ENCODE peak calls at places on chromosomes 16 and 17, in five cellular contexts. R is cardiac muscle cell, Z is pancreas, Q is HFF-Myc, F is kidney. T is an unnamed sample.

GRCh38 chr17:28983286-28984240 is 22.3 kb downstream of the SEZ6 start:
- DNase-seq in R (peak), Z (no peak), Q (no peak), F (no peak), T (no peak)

GRCh38 chr17:64638552-64639198 is 23.4 kb downstream of the SMURF2 start:
- DNase-seq in R (peak), Z (no peak), Q (no peak), F (no peak), T (no peak)

GRCh38 chr16:74224828-74225227 is 71.8 kb upstream of the PSMD7 start:
- DNase-seq in R (peak), Z (no peak), Q (no peak), F (no peak), T (no peak)

GRCh38 chr16:86828202-86828601 is 249.9 kb downstream of the FOXL1 start:
- DNase-seq in R (no peak), Z (no peak), Q (no peak), F (no peak), T (no peak)

GRCh38 chr16:84320511-84320910 is 25.8 kb downstream of the WFDC1 start:
- DNase-seq in R (no peak), Z (no peak), Q (no peak), F (no peak), T (no peak)

GRCh38 chr17:56440391-56440790 is 153.1 kb upstream of the NOG start:
- DNase-seq in R (no peak), Z (no peak), Q (no peak), F (no peak), T (no peak)

GRCh38 chr16:12661656-12662172 is 142.0 kb downstream of the CPPED1 start:
- DNase-seq in R (peak), Z (no peak), Q (peak), F (no peak), T (peak)

GRCh38 chr16:67241008-67241900 is 6.0 kb downstream of the FHOD1 start:
- DNase-seq in R (peak), Z (peak), Q (peak), F (peak), T (no peak)

GRCh38 chr17:31286587-31286986 is 10.5 kb downstream of the OMG start:
- DNase-seq in R (no peak), Z (no peak), Q (no peak), F (no peak), T (no peak)

GRCh38 chr16:2090819-2091721 is 43.3 kb downstream of the TSC2 start:
- DNase-seq in R (peak), Z (peak), Q (no peak), F (peak), T (peak)
- TF ChIP-seq CTCF in R (no peak), Z (peak), Q (no peak), F (peak), T (peak)

DNA sequence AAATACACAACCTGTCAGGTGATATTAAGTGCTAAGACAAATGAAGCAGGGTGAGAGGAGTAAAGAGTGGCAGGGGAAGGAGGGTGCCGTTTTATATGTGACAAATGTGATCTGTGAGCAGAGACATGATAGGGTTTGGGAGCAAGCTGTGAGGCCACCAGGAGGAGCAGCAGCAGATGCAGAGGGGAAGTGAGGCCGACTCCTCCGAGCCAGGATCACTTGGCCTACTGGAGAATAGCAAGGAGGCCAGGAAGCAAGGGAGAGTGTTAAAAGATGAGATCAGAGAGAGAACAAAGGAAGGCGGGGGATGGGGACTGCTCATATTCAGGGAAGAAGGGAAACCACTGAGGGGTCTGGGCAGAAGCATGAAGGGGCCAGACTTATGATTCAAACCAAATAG is 129.4 kb downstream of the TANGO6 start:
- DNase-seq in R (peak), Z (no peak), Q (peak), F (no peak), T (peak)
- TF ChIP-seq CTCF in R (peak), Z (no peak), Q (peak), F (no peak), T (no peak)

GRCh38 chr16:899678-900060 is 71.1 kb downstream of the LMF1 start:
- DNase-seq in R (no peak), Z (peak), Q (no peak), F (peak), T (no peak)

GRCh38 chr16:901149-901548 is 69.6 kb downstream of the LMF1 start:
- DNase-seq in R (no peak), Z (peak), Q (no peak), F (peak), T (no peak)

GRCh38 chr16:900211-900610 is 70.6 kb downstream of the LMF1 start:
- DNase-seq in R (no peak), Z (no peak), Q (no peak), F (no peak), T (no peak)

GRCh38 chr16:898761-899677 is 71.8 kb downstream of the LMF1 start:
- DNase-seq in R (no peak), Z (peak), Q (no peak), F (peak), T (no peak)

GRCh38 chr16:901715-902601 is 68.8 kb downstream of the LMF1 start:
- DNase-seq in R (no peak), Z (peak), Q (no peak), F (peak), T (no peak)
- TF ChIP-seq CTCF in R (no peak), Z (no peak), Q (no peak), F (no peak), T (no peak)

GRCh38 chr17:70100983-70101382 is 26.0 kb downstream of the KCNJ16 start:
- DNase-seq in R (no peak), Z (no peak), Q (no peak), F (no peak), T (no peak)
- TF ChIP-seq CTCF in R (no peak), Z (no peak), Q (peak), F (no peak), T (no peak)

DNA sequence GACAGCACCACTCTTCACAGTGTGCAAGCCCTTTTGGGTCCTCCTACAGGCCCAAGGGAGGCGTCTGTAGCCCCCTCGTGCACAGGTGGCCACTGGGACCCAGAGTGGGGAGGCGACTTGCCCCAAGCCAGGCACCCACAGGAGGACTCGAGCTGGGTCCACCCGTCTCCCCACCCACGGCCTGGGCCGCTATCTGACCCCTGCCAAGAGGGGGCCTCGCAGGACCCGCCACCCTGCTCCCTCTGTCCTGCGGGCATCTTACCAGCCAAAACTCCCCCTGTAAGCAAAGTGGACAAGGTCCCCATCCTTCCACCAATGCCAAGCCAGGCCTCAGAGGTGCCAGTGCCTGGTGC is 31.1 kb downstream of the CNGB1 start:
- DNase-seq in R (no peak), Z (no peak), Q (no peak), F (no peak), T (no peak)
- TF ChIP-seq CTCF in R (no peak), Z (no peak), Q (no peak), F (no peak), T (no peak)

GRCh38 chr17:38674013-38674748 is 576 bp downstream of the EPOP start:
- DNase-seq in R (no peak), Z (peak), Q (no peak), F (peak), T (no peak)
- TF ChIP-seq CTCF in R (no peak), Z (no peak), Q (no peak), F (no peak), T (no peak)

GRCh38 chr17:38864636-38865398 is 5.0 kb upstream of the LASP1 start:
- DNase-seq in R (peak), Z (peak), Q (no peak), F (no peak), T (no peak)
- TF ChIP-seq CTCF in R (peak), Z (no peak), Q (peak), F (no peak), T (no peak)

GRCh38 chr17:80031691-80032480 is 3.8 kb downstream of the TBC1D16 start:
- DNase-seq in R (no peak), Z (no peak), Q (no peak), F (no peak), T (no peak)

GRCh38 chr17:80028030-80028429 is 7.6 kb downstream of the TBC1D16 start:
- DNase-seq in R (no peak), Z (no peak), Q (no peak), F (no peak), T (no peak)

GRCh38 chr17:80032614-80033171 is 3.0 kb downstream of the TBC1D16 start:
- DNase-seq in R (no peak), Z (no peak), Q (no peak), F (no peak), T (no peak)

GRCh38 chr17:80029235-80029974 is 6.3 kb downstream of the TBC1D16 start:
- DNase-seq in R (peak), Z (peak), Q (peak), F (peak), T (no peak)

DNA sequence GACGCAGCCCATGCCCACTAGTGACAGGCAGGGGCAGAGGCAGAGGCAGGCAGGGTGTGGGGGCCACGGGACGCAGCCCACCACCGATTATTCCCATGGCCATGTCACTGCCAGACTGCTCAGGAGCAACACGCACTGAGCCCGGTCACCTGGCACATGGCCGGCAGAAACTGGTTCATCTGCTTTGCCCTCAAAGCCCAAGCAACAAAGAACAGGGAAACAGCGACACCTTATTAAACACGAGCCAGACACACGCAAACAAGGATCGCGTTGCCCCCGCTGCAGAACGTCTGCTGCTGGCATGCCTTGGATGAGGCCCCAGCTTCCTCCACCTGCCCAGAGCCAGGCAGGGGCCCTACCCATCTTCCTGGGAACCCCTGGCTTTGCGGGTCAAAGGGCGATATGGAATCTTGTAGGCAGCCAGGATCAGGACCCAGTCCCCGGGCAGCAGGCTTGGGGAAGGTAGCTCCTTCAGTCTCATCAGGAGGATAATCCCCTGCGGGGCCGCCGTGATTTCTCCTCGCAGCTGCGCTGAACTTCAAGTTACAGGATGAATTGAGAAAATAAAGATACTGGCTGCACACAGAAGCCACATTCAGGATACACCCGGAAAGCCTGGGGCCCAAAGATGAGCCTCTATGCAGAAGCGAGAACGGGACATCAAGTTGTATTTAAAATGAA is 4.8 kb downstream of the TBC1D16 start:
- DNase-seq in R (no peak), Z (peak), Q (no peak), F (peak), T (no peak)
- TF ChIP-seq CTCF in R (no peak), Z (no peak), Q (no peak), F (no peak), T (no peak)